ENCODE peak calls at places on chromosomes 5 and 9, in nine cellular contexts. X is CD8-positive, alpha-beta T cell; Z is HCT116; O is colonic mucosa; Q is thyroid gland; A is upper lobe of left lung; D is BE2C; S is aorta; L is CD8-positive, alpha-beta memory T cell. B is an unnamed sample. For H3K9me3 and H3K27me3, the result is how much of the 10 kb centered on the place peaks cover.

GRCh38 chr5:137954131-137954879 is 65.0 kb downstream of the PKD2L2 start:
- DNase-seq in X (no peak), D (peak), A (no peak), Q (peak), L (no peak), Z (no peak), S (no peak), O (no peak), B (peak)

GRCh38 chr9:71285191-71285656 is 163.8 kb upstream of the TRPM3 start:
- DNase-seq in L (peak), D (peak), Z (peak), A (peak), Q (peak), S (no peak), X (no peak), O (peak), B (no peak)

GRCh38 chr9:16316406-16316805 is 554.1 kb downstream of the BNC2 start:
- DNase-seq in D (no peak), Z (no peak), A (no peak), O (no peak), S (no peak), X (no peak), L (no peak), Q (no peak), B (no peak)

GRCh38 chr5:119515192-119515591 is 62.9 kb downstream of the HSD17B4 start:
- DNase-seq in X (no peak), Q (no peak), S (no peak), L (no peak), D (no peak), O (no peak), A (no peak), Z (no peak), B (no peak)

GRCh38 chr9:13239208-13239607 is 40.3 kb downstream of the MPDZ start:
- DNase-seq in Q (no peak), D (peak), S (no peak), Z (no peak), A (no peak), O (no peak), L (no peak), X (no peak), B (no peak)

GRCh38 chr9:88106492-88106891 is 31.8 kb downstream of the SPATA31C2 start:
- DNase-seq in Z (peak), D (no peak), S (no peak), O (peak), X (no peak), L (no peak), Q (peak), A (no peak), B (peak)

GRCh38 chr5:176530406-176530982 is 6.7 kb downstream of the RNF44 start:
- DNase-seq in L (no peak), Z (no peak), Q (no peak), A (no peak), O (no peak), X (peak), D (no peak), S (no peak), B (no peak)

GRCh38 chr5:38443390-38443789 is 113.1 kb downstream of the LIFR start:
- DNase-seq in X (no peak), O (no peak), Q (no peak), D (no peak), L (no peak), Z (no peak), S (no peak), A (no peak), B (no peak)

GRCh38 chr5:123080215-123080614 is 8.8 kb upstream of the PRDM6 start:
- DNase-seq in A (no peak), X (no peak), O (no peak), Z (no peak), Q (no peak), D (no peak), S (no peak), L (no peak), B (no peak)

GRCh38 chr5:95817430-95817829 is 5.1 kb downstream of the GLRX start:
- DNase-seq in Q (no peak), L (peak), A (peak), X (no peak), Z (no peak), D (no peak), S (no peak), O (peak), B (peak)

GRCh38 chr5:65334077-65334476 is 147.6 kb downstream of the ADAMTS6 start:
- DNase-seq in D (no peak), A (peak), Q (peak), X (no peak), S (no peak), L (no peak), Z (no peak), O (peak), B (no peak)

GRCh38 chr9:112868956-112869594 is 21.6 kb downstream of the SLC46A2 start:
- DNase-seq in A (no peak), S (peak), O (no peak), Q (no peak), X (no peak), L (no peak), Z (no peak), D (no peak), B (no peak)

GRCh38 chr5:34991486-34992238 is 56.1 kb downstream of the AGXT2 start:
- DNase-seq in L (no peak), A (no peak), X (no peak), Z (no peak), S (no peak), O (no peak), Q (no peak), D (no peak), B (no peak)

GRCh38 chr5:115543365-115543700 is 1.2 kb downstream of the FEM1C start:
- DNase-seq in S (no peak), D (no peak), A (no peak), L (no peak), X (no peak), O (peak), Q (peak), Z (no peak), B (no peak)

GRCh38 chr5:81819556-81820314 is 68.8 kb upstream of the SSBP2 start:
- DNase-seq in X (no peak), O (no peak), S (no peak), Z (no peak), Q (no peak), D (no peak), L (no peak), A (no peak), B (no peak)

GRCh38 chr9:80143899-80144298 is 572.1 kb downstream of the TLE4 start:
- DNase-seq in S (no peak), L (no peak), Z (no peak), Q (no peak), O (no peak), D (no peak), A (no peak), X (no peak), B (no peak)

GRCh38 chr5:32023816-32024215 is 150.3 kb downstream of the GOLPH3 start:
- DNase-seq in Z (no peak), O (no peak), A (no peak), S (no peak), Q (no peak), L (no peak), D (no peak), X (no peak), B (no peak)

GRCh38 chr9:127388037-127388855 is 8.7 kb upstream of the SLC2A8 start:
- DNase-seq in Q (no peak), S (peak), A (no peak), O (peak), L (peak), D (no peak), X (peak), Z (peak), B (peak)

GRCh38 chr5:68465133-68465532 is 249.6 kb downstream of the PIK3R1 start:
- DNase-seq in O (no peak), X (no peak), Q (no peak), L (no peak), D (no peak), A (no peak), S (no peak), Z (no peak), B (no peak)

GRCh38 chr5:18394154-18394804 is 760.0 kb downstream of the TAF11L14 start:
- DNase-seq in A (peak), L (no peak), O (peak), X (no peak), S (no peak), Q (peak), Z (no peak), D (peak), B (peak)

GRCh38 chr9:35272989-35273388 is 111.2 kb downstream of the UNC13B start:
- DNase-seq in O (no peak), X (no peak), L (no peak), Z (no peak), A (no peak), D (no peak), S (no peak), Q (no peak), B (no peak)

GRCh38 chr9:89080193-89080592 is 88.9 kb downstream of the S1PR3 start:
- DNase-seq in L (no peak), O (peak), S (no peak), Q (peak), A (no peak), X (no peak), D (no peak), Z (no peak), B (no peak)

GRCh38 chr9:13171261-13171660 is 108.2 kb downstream of the MPDZ start:
- DNase-seq in D (no peak), O (no peak), S (no peak), L (no peak), X (no peak), Z (no peak), A (no peak), Q (no peak), B (no peak)

GRCh38 chr9:16058131-16058549 is 505.3 kb downstream of the CCDC171 start:
- DNase-seq in X (no peak), L (no peak), D (no peak), Q (no peak), O (no peak), Z (no peak), S (no peak), A (no peak), B (peak)

GRCh38 chr5:41270423-41271251 is 57.3 kb upstream of the C6 start:
- DNase-seq in O (peak), X (no peak), L (no peak), A (no peak), Z (peak), S (no peak), Q (peak), D (peak), B (peak)

GRCh38 chr9:70352802-70353201 is 61.7 kb downstream of the KLF9 start:
- DNase-seq in S (no peak), A (no peak), X (no peak), O (no peak), Q (no peak), L (peak), D (no peak), Z (no peak), B (no peak)

GRCh38 chr5:9715891-9716335 is 85.8 kb upstream of the TAS2R1 start:
- DNase-seq in D (no peak), O (no peak), L (no peak), Z (no peak), Q (no peak), X (no peak), S (no peak), A (no peak), B (peak)

GRCh38 chr5:98510111-98510510 is 263.4 kb upstream of the RGMB start:
- DNase-seq in X (no peak), D (no peak), L (no peak), S (no peak), O (peak), A (no peak), Z (no peak), Q (no peak), B (no peak)

GRCh38 chr9:77648458-77649108 is 461 bp upstream of the GNA14 start:
- DNase-seq in Q (peak), S (peak), D (no peak), A (peak), Z (no peak), X (no peak), O (peak), L (no peak), B (no peak)

GRCh38 chr9:92325991-92326500 is 293 bp downstream of the CENPP start:
- DNase-seq in A (no peak), L (no peak), Z (no peak), O (no peak), X (no peak), Q (no peak), S (no peak), D (no peak), B (no peak)

GRCh38 chr9:75372499-75373268 is 284.4 kb downstream of the OSTF1 start:
- DNase-seq in Q (no peak), S (peak), X (no peak), L (no peak), A (no peak), O (no peak), Z (no peak), D (no peak), B (peak)

GRCh38 chr9:101999441-101999840 is 261.0 kb upstream of the GRIN3A start:
- DNase-seq in S (no peak), X (no peak), Z (no peak), A (no peak), O (no peak), D (no peak), L (no peak), Q (peak), B (no peak)

GRCh38 chr5:142883025-142883424 is 112.8 kb downstream of the ARHGAP26 start:
- DNase-seq in Q (no peak), O (no peak), X (no peak), A (no peak), S (peak), L (no peak), D (no peak), Z (no peak), B (peak)

GRCh38 chr5:142881076-142881466 is 110.9 kb downstream of the ARHGAP26 start:
- DNase-seq in O (no peak), L (no peak), S (no peak), D (no peak), A (peak), X (no peak), Z (no peak), Q (no peak), B (no peak)

GRCh38 chr5:142883438-142883837 is 113.3 kb downstream of the ARHGAP26 start:
- DNase-seq in D (no peak), Z (no peak), X (no peak), A (no peak), O (no peak), Q (no peak), L (no peak), S (no peak), B (no peak)

GRCh38 chr5:142884029-142884428 is 113.9 kb downstream of the ARHGAP26 start:
- DNase-seq in X (no peak), A (no peak), S (no peak), D (no peak), Q (no peak), Z (no peak), L (no peak), O (no peak), B (no peak)

DNA sequence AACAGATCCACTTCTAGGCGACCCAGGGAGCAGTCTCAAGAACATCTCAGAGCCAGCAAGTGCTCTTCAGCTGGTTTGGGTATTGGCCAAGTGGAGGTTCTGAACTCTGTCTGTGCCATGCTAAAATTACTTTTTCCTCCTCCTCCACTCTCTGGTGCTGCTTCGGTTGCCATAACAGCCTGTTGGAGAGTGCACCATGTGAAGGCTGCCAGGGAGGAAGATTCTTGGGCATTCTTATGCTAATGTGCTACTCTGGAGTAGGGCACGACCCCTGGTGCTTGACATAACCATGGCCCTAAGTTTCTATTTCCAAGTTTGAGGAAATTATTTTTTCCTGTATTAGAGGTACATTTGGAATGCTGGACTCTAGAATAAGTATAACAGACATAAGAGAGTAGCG is 111.5 kb downstream of the ARHGAP26 start:
- DNase-seq in Z (no peak), D (no peak), O (no peak), L (no peak), S (no peak), A (no peak), X (no peak), Q (peak), B (no peak)
- H3K4me3 ChIP-seq in Z (no peak), D (no peak), O (no peak), L (no peak), S (no peak), A (no peak), X (no peak), Q (no peak), B (no peak)

DNA sequence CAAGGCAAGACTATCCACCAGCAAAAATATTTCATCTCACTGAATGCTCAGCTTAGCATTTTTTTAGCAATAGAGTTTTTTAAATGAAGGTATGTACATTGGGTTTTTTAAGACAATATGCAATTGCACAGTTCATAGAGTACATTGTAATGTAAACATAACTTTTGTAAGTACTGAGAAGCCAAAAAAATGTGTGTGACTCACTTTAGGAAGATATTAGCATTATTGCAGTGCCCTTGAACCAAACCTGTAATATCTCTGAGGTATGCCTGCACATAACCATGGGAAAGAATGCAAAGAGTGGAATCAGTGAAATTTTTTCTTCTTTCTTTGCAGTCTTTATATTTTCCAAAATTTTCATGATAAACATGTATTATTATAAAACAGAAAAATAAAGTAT is 1533.3 kb upstream of the WWC1 start:
- DNase-seq in S (no peak), L (no peak), D (no peak), Q (no peak), X (no peak), O (no peak), A (no peak), Z (no peak), B (no peak)
- H3K9me3 ChIP-seq in S (under half), L (under half), D (under half), Q (under half), X (under half), O (under half), A (under half), Z (under half), B (under half)

GRCh38 chr9:128702949-128703615 is 779 bp downstream of the PKN3 start:
- DNase-seq in Q (peak), X (no peak), D (peak), A (no peak), O (no peak), L (no peak), Z (no peak), S (no peak), B (peak)
- H3K27me3 ChIP-seq in Q (under half), X (under half), D (under half), A (under half), O (under half), L (under half), Z (under half), S (under half), B (under half)

DNA sequence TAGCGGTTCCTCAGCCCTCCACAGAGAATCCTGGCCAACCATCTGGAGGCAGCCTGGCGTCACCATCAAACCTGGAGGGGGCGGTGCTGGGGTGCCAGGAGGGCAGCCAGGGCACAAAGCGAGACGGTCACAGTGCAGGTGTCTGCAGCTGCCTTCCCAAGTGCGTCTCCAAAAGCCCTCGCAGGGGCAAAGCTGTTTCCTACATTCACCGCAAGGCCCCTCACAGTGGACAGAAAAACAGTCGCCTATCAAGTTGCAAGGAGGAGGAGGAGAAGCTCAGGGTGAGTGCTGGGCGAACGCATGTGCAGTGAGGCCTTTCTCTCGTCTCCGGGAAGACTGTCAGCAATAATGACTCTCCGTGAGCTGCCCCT is 18.0 kb upstream of the LHX3 start:
- DNase-seq in S (no peak), D (no peak), A (no peak), L (no peak), Z (no peak), X (no peak), Q (no peak), O (no peak), B (no peak)
- H3K4me3 ChIP-seq in S (no peak), D (no peak), A (no peak), L (no peak), Z (no peak), X (no peak), Q (no peak), O (no peak), B (no peak)

DNA sequence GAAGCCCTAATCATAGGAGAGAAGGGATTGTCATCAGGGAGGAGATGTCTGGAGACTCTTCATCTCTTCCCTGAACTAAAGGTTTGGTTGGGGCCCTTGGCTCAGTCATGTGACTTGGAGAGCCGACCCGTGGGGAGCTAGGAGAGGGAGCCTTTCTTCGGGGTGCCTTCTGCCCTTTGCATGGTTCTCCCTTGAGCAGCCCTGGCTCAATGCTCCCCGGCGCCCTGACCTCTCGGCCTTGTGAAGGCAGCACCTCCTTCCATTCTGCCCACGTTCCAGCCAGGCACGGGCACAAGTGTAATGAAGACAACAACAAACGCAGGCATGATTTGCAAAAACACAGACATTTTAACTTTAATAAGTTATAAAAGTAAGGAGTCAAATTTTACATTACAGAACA is 50.4 kb downstream of the ZNF354C start:
- DNase-seq in X (no peak), D (no peak), Q (no peak), S (no peak), A (no peak), L (no peak), O (no peak), Z (no peak), B (no peak)
- H3K9me3 ChIP-seq in X (under half), D (under half), Q (under half), S (under half), A (half or more), L (under half), O (under half), Z (under half), B (under half)

B was measured in MG63.